ENCODE peak calls at places on chromosomes 12 and 14, in ten cellular contexts. G, M, U, F, A, T, Y, K, X and J are unnamed samples.

GRCh38 chr12:89707992-89708792 is 446 bp downstream of the ATP2B1 start:
- DNase-seq in G (peak), M (no peak), U (peak), F (peak), A (peak), T (peak), Y (no peak), K (no peak), X (peak), J (no peak)

GRCh38 chr14:26773906-26774593 is 176.2 kb upstream of the NOVA1 start:
- DNase-seq in G (no peak), M (no peak), U (no peak), F (no peak), A (no peak), T (no peak), Y (no peak), K (no peak), X (no peak), J (no peak)

GRCh38 chr12:101875112-101875961 is 2.0 kb upstream of the DRAM1 start:
- DNase-seq in G (no peak), M (no peak), U (no peak), F (no peak), A (no peak), T (no peak), Y (no peak), K (no peak), X (no peak), J (no peak)

GRCh38 chr12:12278899-12279298 is 12.1 kb upstream of the LRP6 start:
- DNase-seq in G (no peak), M (no peak), U (no peak), F (no peak), A (no peak), T (no peak), Y (no peak), K (no peak), X (no peak), J (no peak)

GRCh38 chr14:67623114-67623513 is 3.4 kb downstream of the ARG2 start:
- DNase-seq in G (no peak), M (no peak), U (no peak), F (no peak), A (no peak), T (no peak), Y (no peak), K (no peak), X (no peak), J (no peak)

GRCh38 chr12:1936406-1937320 is 18.2 kb upstream of the CACNA2D4 start:
- DNase-seq in G (no peak), M (no peak), U (peak), F (no peak), A (no peak), T (no peak), Y (no peak), K (peak), X (no peak), J (peak)

GRCh38 chr14:75562048-75562447 is 16.4 kb upstream of the FLVCR2 start:
- DNase-seq in G (no peak), M (no peak), U (no peak), F (no peak), A (no peak), T (no peak), Y (peak), K (no peak), X (no peak), J (no peak)

GRCh38 chr12:116094475-116094874 is 183.0 kb downstream of the MED13L start:
- DNase-seq in G (no peak), M (no peak), U (no peak), F (no peak), A (no peak), T (no peak), Y (no peak), K (no peak), X (no peak), J (no peak)

GRCh38 chr12:117147639-117148038 is 42.6 kb downstream of the FBXO21 start:
- DNase-seq in G (no peak), M (no peak), U (no peak), F (no peak), A (no peak), T (no peak), Y (no peak), K (no peak), X (no peak), J (no peak)

GRCh38 chr12:57215668-57216013 is 953 bp upstream of the NXPH4 start:
- DNase-seq in G (no peak), M (no peak), U (no peak), F (peak), A (no peak), T (peak), Y (no peak), K (no peak), X (no peak), J (no peak)

GRCh38 chr14:100159865-100160533 is 554 bp upstream of the DEGS2 start:
- DNase-seq in G (peak), M (no peak), U (no peak), F (no peak), A (no peak), T (no peak), Y (no peak), K (no peak), X (no peak), J (no peak)

GRCh38 chr14:41607119-41607785 is 576 bp downstream of the LRFN5 start:
- DNase-seq in G (peak), M (no peak), U (peak), F (no peak), A (no peak), T (no peak), Y (no peak), K (no peak), X (peak), J (no peak)

GRCh38 chr14:92199763-92200162 is 78.0 kb downstream of the CPSF2 start:
- DNase-seq in G (no peak), M (no peak), U (no peak), F (no peak), A (no peak), T (no peak), Y (no peak), K (no peak), X (no peak), J (no peak)

GRCh38 chr12:96500686-96501085 is 11.3 kb downstream of the CFAP54 start:
- DNase-seq in G (no peak), M (no peak), U (no peak), F (no peak), A (no peak), T (no peak), Y (no peak), K (no peak), X (no peak), J (no peak)

GRCh38 chr14:105169776-105170655 is 1.4 kb upstream of the JAG2 start:
- DNase-seq in G (no peak), M (no peak), U (no peak), F (no peak), A (no peak), T (no peak), Y (no peak), K (no peak), X (no peak), J (no peak)

GRCh38 chr14:69154779-69155178 is 1.9 kb upstream of the DCAF5 start:
- DNase-seq in G (no peak), M (no peak), U (no peak), F (no peak), A (no peak), T (no peak), Y (no peak), K (no peak), X (no peak), J (no peak)

GRCh38 chr12:102629262-102629888 is 149.0 kb upstream of the IGF1 start:
- DNase-seq in G (no peak), M (no peak), U (no peak), F (no peak), A (no peak), T (no peak), Y (no peak), K (no peak), X (no peak), J (no peak)

GRCh38 chr14:63328787-63329737 is 10.3 kb upstream of the GPHB5 start:
- DNase-seq in G (no peak), M (no peak), U (no peak), F (no peak), A (no peak), T (no peak), Y (no peak), K (no peak), X (no peak), J (no peak)

GRCh38 chr14:74502236-74503019 is 8.9 kb downstream of the ISCA2 start:
- DNase-seq in G (peak), M (no peak), U (peak), F (peak), A (no peak), T (peak), Y (no peak), K (no peak), X (peak), J (no peak)

GRCh38 chr12:6953417-6954315 is 2.5 kb downstream of the PTPN6 start:
- DNase-seq in G (no peak), M (no peak), U (peak), F (peak), A (no peak), T (peak), Y (peak), K (no peak), X (peak), J (no peak)

GRCh38 chr12:120849765-120850164 is 54.4 kb downstream of the SPPL3 start:
- DNase-seq in G (no peak), M (no peak), U (no peak), F (no peak), A (no peak), T (no peak), Y (no peak), K (no peak), X (no peak), J (no peak)

GRCh38 chr12:109679716-109680520 is 33.7 kb upstream of the FAM222A start:
- DNase-seq in G (peak), M (peak), U (no peak), F (no peak), A (no peak), T (no peak), Y (no peak), K (no peak), X (no peak), J (no peak)